ENCODE peak calls at places on chromosomes 7 and 10, in four cellular contexts. H is K562, U is HepG2, X is GM12878. P is an unnamed sample.

GRCh38 chr7:131895541-131896173 is 339.2 kb upstream of the PODXL start:
- DNase-seq in U (no peak), X (no peak), H (no peak), P (no peak)

GRCh38 chr7:97119747-97120146 is 2.2 kb downstream of the SDHAF3 start:
- DNase-seq in X (no peak), H (peak; percentile 21), U (no peak), P (no peak)

GRCh38 chr7:139721844-139722243 is 56.0 kb downstream of the HIPK2 start:
- DNase-seq in U (no peak), H (no peak), X (no peak), P (no peak)

GRCh38 chr7:135645296-135645904 is 16.9 kb upstream of the STMP1 start:
- DNase-seq in U (peak; percentile 31), H (peak; percentile 42), X (no peak), P (peak; percentile 61)

GRCh38 chr7:50397320-50397970 is 52.7 kb downstream of the FIGNL1 start:
- DNase-seq in X (peak; percentile 64), H (no peak), U (no peak), P (no peak)

GRCh38 chr7:19681596-19681995 is 27.2 kb downstream of the POLR1F start:
- DNase-seq in H (no peak), U (no peak), X (no peak), P (no peak)

GRCh38 chr10:62264702-62265436 is 3.8 kb downstream of the RTKN2 start:
- DNase-seq in U (peak; percentile 72), X (no peak), H (peak; percentile 38), P (peak; percentile 49)

GRCh38 chr7:51369746-51370145 is 53.1 kb upstream of the COBL start:
- DNase-seq in U (no peak), H (no peak), X (no peak), P (no peak)

GRCh38 chr10:44295619-44296222 is 89.2 kb downstream of the CXCL12 start:
- DNase-seq in X (no peak), U (no peak), H (no peak), P (no peak)

GRCh38 chr10:46263831-46264268 is 22.9 kb upstream of the ANTXRL start:
- DNase-seq in X (no peak), H (no peak), U (no peak), P (no peak)

GRCh38 chr7:151195616-151196450 is 8.8 kb upstream of the ASB10 start:
- DNase-seq in X (no peak), U (no peak), H (no peak), P (no peak)

GRCh38 chr7:27295236-27295635 is 52.6 kb downstream of the EVX1 start:
- DNase-seq in H (no peak), U (no peak), X (no peak), P (no peak)

GRCh38 chr10:66982792-66983481 is 57.1 kb downstream of the LRRTM3 start:
- DNase-seq in H (no peak), U (no peak), X (no peak), P (peak; percentile 12)

GRCh38 chr7:106418094-106418493 is 133.3 kb upstream of the NAMPT start:
- DNase-seq in U (no peak), H (no peak), X (no peak), P (no peak)

GRCh38 chr7:2242541-2243482 is 786 bp downstream of the NUDT1 start:
- DNase-seq in X (no peak), H (peak; percentile 59), U (peak; percentile 26), P (no peak)

GRCh38 chr7:47672267-47672920 is 90.5 kb upstream of the TNS3 start:
- DNase-seq in H (no peak), U (no peak), X (no peak), P (no peak)

DNA sequence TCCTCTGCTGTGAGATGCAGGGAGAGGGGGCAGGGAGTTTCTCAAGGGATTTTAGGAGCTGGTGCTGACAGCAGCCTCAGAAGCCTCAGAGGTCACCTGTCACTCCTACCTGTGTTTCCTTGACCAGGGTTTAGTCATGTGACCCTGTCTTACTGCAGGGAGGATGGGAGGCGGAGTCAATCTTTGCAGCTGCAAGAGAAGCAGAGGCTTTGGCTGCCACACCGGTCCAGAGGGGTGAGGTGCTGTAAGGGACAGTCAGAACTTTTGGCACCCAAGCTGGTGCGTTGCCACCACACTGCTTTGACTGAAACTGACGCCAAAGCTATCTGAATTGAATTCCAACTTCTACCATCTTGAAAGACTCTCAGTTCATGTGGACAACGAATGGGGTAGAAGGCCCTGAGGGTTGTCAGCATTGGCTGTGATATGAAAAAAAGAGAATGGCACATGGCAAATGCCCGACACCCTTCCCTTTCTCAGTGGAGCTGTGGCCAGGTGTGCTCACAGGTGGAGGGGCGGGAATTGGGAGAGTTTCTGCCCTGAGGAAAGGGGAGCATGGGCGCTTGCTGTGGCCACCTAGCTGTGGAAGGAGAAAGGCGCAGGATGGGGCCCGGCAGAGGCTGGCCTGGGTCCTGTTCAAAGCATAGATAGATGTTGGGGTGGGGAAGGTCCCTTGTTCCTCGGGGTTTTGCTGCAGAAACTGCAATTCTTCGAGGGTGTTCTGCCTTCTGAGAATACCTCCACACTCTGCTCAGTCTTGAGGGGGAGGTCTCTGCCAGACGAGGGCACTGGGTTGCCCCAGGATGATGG is 69.3 kb downstream of the ARHGAP22 start:
- DNase-seq in H (no peak), X (no peak), U (no peak), P (no peak)
- TF ChIP-seq SP1 in H (no peak), X (no peak), U (no peak), P (no peak)

GRCh38 chr10:3467052-3467906 is 294.7 kb upstream of the PITRM1 start:
- DNase-seq in U (no peak), X (no peak), H (no peak), P (peak; percentile 28)

GRCh38 chr10:3468919-3469638 is 296.5 kb upstream of the PITRM1 start:
- DNase-seq in U (no peak), H (no peak), X (no peak), P (peak; percentile 22)

GRCh38 chr10:3469639-3470020 is 297.0 kb upstream of the PITRM1 start:
- DNase-seq in X (no peak), U (no peak), H (no peak), P (no peak)

GRCh38 chr10:3464760-3465405 is 292.3 kb upstream of the PITRM1 start:
- DNase-seq in H (no peak), X (no peak), U (no peak), P (no peak)

DNA sequence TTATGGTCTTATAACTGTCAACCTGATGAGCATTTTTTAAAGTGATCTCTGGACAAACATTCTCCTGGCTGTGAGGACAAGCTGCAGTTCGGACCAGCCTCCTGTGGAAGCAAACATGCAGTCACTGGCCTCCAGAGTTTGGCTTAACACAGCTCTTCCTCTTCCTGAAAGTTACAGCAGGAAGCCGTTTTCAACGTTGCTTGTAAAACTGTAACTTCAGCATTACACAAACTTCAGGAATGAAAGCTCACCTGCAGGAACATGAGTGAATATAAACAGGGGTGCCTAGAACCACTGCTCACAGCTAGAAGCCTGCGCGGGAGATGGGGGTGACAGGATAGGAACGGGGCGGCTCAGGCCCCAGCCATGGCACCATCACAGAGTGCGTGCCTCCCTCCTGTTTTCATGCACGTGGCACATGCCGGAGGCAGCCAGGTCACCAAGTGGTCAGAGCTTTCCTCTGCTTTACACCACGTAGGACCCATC is 292.9 kb upstream of the PITRM1 start:
- DNase-seq in X (no peak), H (no peak), U (no peak), P (no peak)
- TF ChIP-seq TARDBP in X (no peak), H (no peak), U (no peak), P (no peak)

GRCh38 chr7:44310221-44310848 is 15.1 kb downstream of the CAMK2B start:
- DNase-seq in U (no peak), H (no peak), X (no peak), P (no peak)

GRCh38 chr7:44315504-44315903 is 9.9 kb downstream of the CAMK2B start:
- DNase-seq in U (no peak), X (no peak), H (no peak), P (no peak)

GRCh38 chr7:44311561-44312495 is 13.6 kb downstream of the CAMK2B start:
- DNase-seq in U (no peak), X (no peak), H (no peak), P (no peak)

GRCh38 chr7:44313621-44314031 is 11.8 kb downstream of the CAMK2B start:
- DNase-seq in H (no peak), X (no peak), U (no peak), P (peak; percentile 7)

GRCh38 chr7:44313016-44313415 is 12.4 kb downstream of the CAMK2B start:
- DNase-seq in H (no peak), X (no peak), U (no peak), P (no peak)
- TF ChIP-seq SP1 in H (no peak), X (no peak), U (no peak), P (no peak)

GRCh38 chr10:58350619-58351323 is 16.0 kb downstream of the UBE2D1 start:
- DNase-seq in H (no peak), U (peak; percentile 58), X (no peak), P (no peak)
- TF ChIP-seq TARDBP in H (no peak), U (no peak), X (no peak), P (no peak)

DNA sequence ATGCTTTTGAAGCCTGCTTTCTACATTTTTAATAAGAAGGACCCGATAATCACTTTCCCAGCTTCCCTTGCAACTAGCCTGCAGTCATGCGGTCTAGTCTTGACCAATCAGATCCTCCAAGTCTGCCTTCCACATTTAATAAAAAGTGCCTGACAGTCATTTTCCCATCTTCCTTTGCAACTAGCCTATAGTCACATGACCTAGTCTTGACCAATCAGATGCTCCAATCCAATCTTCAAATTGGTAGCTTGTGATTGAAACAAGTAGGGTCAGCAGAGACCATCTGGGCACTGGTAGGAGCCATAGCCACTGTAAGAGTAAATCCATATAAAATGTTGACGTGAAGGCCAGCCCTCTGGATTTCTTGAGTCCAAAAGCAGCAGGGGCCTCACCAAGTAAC is 80.0 kb downstream of the NPTX2 start:
- DNase-seq in U (no peak), H (no peak), X (no peak), P (no peak)
- TF ChIP-seq SP1 in U (no peak), H (no peak), X (no peak), P (no peak)

DNA sequence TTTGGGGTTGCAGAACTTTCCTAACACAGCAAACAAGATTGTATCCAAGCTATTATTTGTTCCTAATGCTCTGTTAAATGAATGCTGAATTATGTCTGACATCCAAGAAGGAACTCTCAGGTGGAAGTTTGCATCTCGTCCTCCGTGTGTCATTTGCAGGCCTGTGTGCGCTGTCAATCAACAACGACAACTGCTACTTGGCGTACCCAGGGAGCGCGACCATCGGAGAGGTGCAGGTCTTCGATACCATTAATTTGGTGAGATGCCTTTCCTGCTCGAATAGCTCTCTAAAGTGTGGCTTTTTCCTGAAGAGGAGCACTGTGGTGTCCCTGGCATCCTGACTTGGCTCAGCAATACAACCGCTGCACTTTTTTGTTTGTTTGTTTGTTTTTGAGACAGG is 26.9 kb downstream of the WIPI2 start:
- DNase-seq in H (no peak), X (no peak), U (no peak), P (no peak)
- TF ChIP-seq TARDBP in H (no peak), X (no peak), U (no peak), P (no peak)

GRCh38 chr7:100215895-100216294 is 3.9 kb upstream of the PVRIG start:
- DNase-seq in H (no peak), U (no peak), X (no peak), P (no peak)
- TF ChIP-seq SP1 in H (no peak), U (no peak), X (no peak), P (no peak)